ENCODE peak calls at places on chromosomes 1 and 21, in ten cellular contexts. One of them, this sample, is unnamed. For H3K27me3, the result is how much of the 10 kb centered on the place peaks cover.

GRCh38 chr1:40508375-40509341 is at the start of gene EXO5:
- DNase-seq in heart left ventricle: peak
- DNase-seq in gastrocnemius medialis: peak
- DNase-seq in pancreas: peak
- DNase-seq in small intestine: peak
- DNase-seq in DND-41: peak
- DNase-seq in mesendoderm: peak
- DNase-seq in PC-9: peak
- DNase-seq in HL-60: peak
- DNase-seq in Panc1: no peak
- DNase-seq in this sample: peak

GRCh38 chr1:58211857-58212256 is 334.7 kb downstream of the OMA1 start:
- DNase-seq in pancreas: no peak
- DNase-seq in Panc1: no peak
- DNase-seq in heart left ventricle: no peak
- DNase-seq in PC-9: no peak
- DNase-seq in small intestine: no peak
- DNase-seq in gastrocnemius medialis: no peak
- DNase-seq in DND-41: no peak
- DNase-seq in HL-60: no peak
- DNase-seq in mesendoderm: no peak
- DNase-seq in this sample: no peak

GRCh38 chr1:149979245-149979971 is 31.1 kb downstream of the OTUD7B start:
- DNase-seq in PC-9: no peak
- DNase-seq in heart left ventricle: no peak
- DNase-seq in DND-41: no peak
- DNase-seq in small intestine: no peak
- DNase-seq in Panc1: no peak
- DNase-seq in gastrocnemius medialis: no peak
- DNase-seq in mesendoderm: no peak
- DNase-seq in pancreas: no peak
- DNase-seq in HL-60: no peak
- DNase-seq in this sample: no peak

GRCh38 chr1:65431111-65431705 is 10.7 kb downstream of the LEPR start:
- DNase-seq in DND-41: no peak
- DNase-seq in pancreas: no peak
- DNase-seq in small intestine: peak
- DNase-seq in HL-60: no peak
- DNase-seq in gastrocnemius medialis: no peak
- DNase-seq in PC-9: no peak
- DNase-seq in heart left ventricle: no peak
- DNase-seq in mesendoderm: peak
- DNase-seq in Panc1: no peak
- DNase-seq in this sample: no peak

GRCh38 chr1:205226868-205227583 is 720 bp upstream of the TMCC2 start:
- DNase-seq in PC-9: no peak
- DNase-seq in HL-60: no peak
- DNase-seq in heart left ventricle: no peak
- DNase-seq in gastrocnemius medialis: no peak
- DNase-seq in mesendoderm: no peak
- DNase-seq in pancreas: no peak
- DNase-seq in Panc1: no peak
- DNase-seq in DND-41: no peak
- DNase-seq in small intestine: peak
- DNase-seq in this sample: no peak

GRCh38 chr1:110872745-110873435 is at the start of gene CD53:
- DNase-seq in heart left ventricle: no peak
- DNase-seq in pancreas: no peak
- DNase-seq in mesendoderm: no peak
- DNase-seq in gastrocnemius medialis: peak
- DNase-seq in Panc1: no peak
- DNase-seq in small intestine: peak
- DNase-seq in PC-9: no peak
- DNase-seq in HL-60: peak
- DNase-seq in DND-41: peak
- DNase-seq in this sample: peak

GRCh38 chr1:181308098-181308497 is 175.2 kb upstream of the CACNA1E start:
- DNase-seq in gastrocnemius medialis: no peak
- DNase-seq in HL-60: no peak
- DNase-seq in Panc1: no peak
- DNase-seq in small intestine: no peak
- DNase-seq in heart left ventricle: no peak
- DNase-seq in PC-9: no peak
- DNase-seq in mesendoderm: no peak
- DNase-seq in pancreas: no peak
- DNase-seq in DND-41: no peak
- DNase-seq in this sample: no peak

GRCh38 chr21:39078322-39079065 is 104.8 kb downstream of the PSMG1 start:
- DNase-seq in PC-9: no peak
- DNase-seq in HL-60: no peak
- DNase-seq in heart left ventricle: no peak
- DNase-seq in gastrocnemius medialis: no peak
- DNase-seq in pancreas: no peak
- DNase-seq in DND-41: no peak
- DNase-seq in Panc1: no peak
- DNase-seq in mesendoderm: no peak
- DNase-seq in small intestine: no peak
- DNase-seq in this sample: no peak

GRCh38 chr1:205230965-205231364 is 3.2 kb downstream of the TMCC2 start:
- DNase-seq in HL-60: no peak
- DNase-seq in mesendoderm: no peak
- DNase-seq in small intestine: no peak
- DNase-seq in gastrocnemius medialis: no peak
- DNase-seq in heart left ventricle: no peak
- DNase-seq in pancreas: no peak
- DNase-seq in Panc1: no peak
- DNase-seq in PC-9: no peak
- DNase-seq in DND-41: no peak
- DNase-seq in this sample: no peak

GRCh38 chr1:248589334-248589733 is 8.2 kb downstream of the OR2T10 start:
- DNase-seq in pancreas: no peak
- DNase-seq in Panc1: no peak
- DNase-seq in heart left ventricle: no peak
- DNase-seq in HL-60: no peak
- DNase-seq in DND-41: no peak
- DNase-seq in mesendoderm: no peak
- DNase-seq in small intestine: no peak
- DNase-seq in gastrocnemius medialis: no peak
- DNase-seq in PC-9: no peak
- DNase-seq in this sample: no peak

GRCh38 chr1:48917901-48918603 is 141.4 kb upstream of the BEND5 start:
- DNase-seq in small intestine: no peak
- DNase-seq in mesendoderm: peak
- DNase-seq in DND-41: no peak
- DNase-seq in PC-9: no peak
- DNase-seq in heart left ventricle: no peak
- DNase-seq in HL-60: no peak
- DNase-seq in Panc1: no peak
- DNase-seq in pancreas: no peak
- DNase-seq in gastrocnemius medialis: no peak
- DNase-seq in this sample: no peak

GRCh38 chr1:230189276-230190183 is 122.5 kb downstream of the GALNT2 start:
- DNase-seq in DND-41: no peak
- DNase-seq in heart left ventricle: no peak
- DNase-seq in small intestine: no peak
- DNase-seq in Panc1: no peak
- DNase-seq in PC-9: no peak
- DNase-seq in gastrocnemius medialis: no peak
- DNase-seq in HL-60: no peak
- DNase-seq in mesendoderm: no peak
- DNase-seq in pancreas: no peak
- DNase-seq in this sample: no peak

GRCh38 chr1:214044438-214045214 is 56.9 kb downstream of the PROX1 start:
- DNase-seq in DND-41: no peak
- DNase-seq in small intestine: no peak
- DNase-seq in pancreas: no peak
- DNase-seq in heart left ventricle: no peak
- DNase-seq in gastrocnemius medialis: no peak
- DNase-seq in Panc1: no peak
- DNase-seq in PC-9: no peak
- DNase-seq in mesendoderm: peak
- DNase-seq in HL-60: no peak
- DNase-seq in this sample: no peak

GRCh38 chr1:218211241-218211640 is 73.9 kb upstream of the RRP15 start:
- DNase-seq in PC-9: peak
- DNase-seq in mesendoderm: no peak
- DNase-seq in Panc1: no peak
- DNase-seq in gastrocnemius medialis: no peak
- DNase-seq in HL-60: no peak
- DNase-seq in small intestine: no peak
- DNase-seq in pancreas: no peak
- DNase-seq in heart left ventricle: no peak
- DNase-seq in DND-41: no peak
- DNase-seq in this sample: no peak

GRCh38 chr1:41898191-41898713 is 20.5 kb downstream of the HIVEP3 start:
- DNase-seq in DND-41: peak
- DNase-seq in heart left ventricle: no peak
- DNase-seq in PC-9: no peak
- DNase-seq in HL-60: no peak
- DNase-seq in Panc1: no peak
- DNase-seq in small intestine: peak
- DNase-seq in gastrocnemius medialis: no peak
- DNase-seq in pancreas: no peak
- DNase-seq in mesendoderm: peak
- DNase-seq in this sample: peak

GRCh38 chr1:156704930-156705320 is 458 bp downstream of the CRABP2 start:
- DNase-seq in DND-41: no peak
- DNase-seq in small intestine: no peak
- DNase-seq in Panc1: no peak
- DNase-seq in heart left ventricle: no peak
- DNase-seq in pancreas: peak
- DNase-seq in PC-9: peak
- DNase-seq in mesendoderm: peak
- DNase-seq in gastrocnemius medialis: peak
- DNase-seq in HL-60: no peak
- DNase-seq in this sample: no peak

GRCh38 chr1:97384294-97384952 is 536.4 kb downstream of the DPYD start:
- DNase-seq in DND-41: no peak
- DNase-seq in Panc1: no peak
- DNase-seq in mesendoderm: peak
- DNase-seq in pancreas: no peak
- DNase-seq in HL-60: no peak
- DNase-seq in heart left ventricle: no peak
- DNase-seq in gastrocnemius medialis: no peak
- DNase-seq in small intestine: no peak
- DNase-seq in PC-9: peak
- DNase-seq in this sample: no peak

DNA sequence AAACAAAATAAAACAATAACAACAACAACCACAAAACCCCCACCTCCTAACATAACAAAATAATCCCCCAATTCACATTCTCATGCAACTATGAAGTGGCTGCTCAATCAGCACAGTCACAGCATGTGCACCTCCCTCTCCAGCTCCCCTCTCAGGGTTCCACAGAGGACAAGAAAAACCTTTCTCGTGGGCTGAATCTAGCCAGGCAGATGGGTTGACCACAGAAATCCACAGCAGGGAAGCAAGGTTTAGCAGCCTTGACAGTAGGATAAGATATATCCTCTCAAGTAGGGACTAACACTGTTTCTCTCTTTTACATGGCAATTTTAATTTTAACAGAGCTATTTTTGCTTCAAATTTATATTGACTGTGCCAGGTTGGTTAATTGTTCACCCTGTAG is 535.3 kb downstream of the DPYD start:
- DNase-seq in PC-9: no peak
- DNase-seq in DND-41: peak
- DNase-seq in heart left ventricle: no peak
- DNase-seq in Panc1: no peak
- DNase-seq in small intestine: no peak
- DNase-seq in HL-60: no peak
- DNase-seq in pancreas: no peak
- DNase-seq in mesendoderm: no peak
- DNase-seq in gastrocnemius medialis: no peak
- DNase-seq in this sample: no peak
- H3K27ac ChIP-seq in PC-9: no peak
- H3K27ac ChIP-seq in DND-41: no peak
- H3K27ac ChIP-seq in heart left ventricle: no peak
- H3K27ac ChIP-seq in Panc1: no peak
- H3K27ac ChIP-seq in small intestine: no peak
- H3K27ac ChIP-seq in HL-60: no peak
- H3K27ac ChIP-seq in pancreas: no peak
- H3K27ac ChIP-seq in mesendoderm: no peak
- H3K27ac ChIP-seq in gastrocnemius medialis: no peak
- H3K27ac ChIP-seq in this sample: no peak

GRCh38 chr1:10877894-10878293 is 81.4 kb upstream of the CASZ1 start:
- DNase-seq in small intestine: no peak
- DNase-seq in PC-9: no peak
- DNase-seq in HL-60: no peak
- DNase-seq in Panc1: no peak
- DNase-seq in mesendoderm: no peak
- DNase-seq in pancreas: peak
- DNase-seq in heart left ventricle: no peak
- DNase-seq in gastrocnemius medialis: no peak
- DNase-seq in DND-41: no peak
- DNase-seq in this sample: no peak
- H3K27me3 ChIP-seq in small intestine: under half
- H3K27me3 ChIP-seq in PC-9: under half
- H3K27me3 ChIP-seq in HL-60: under half
- H3K27me3 ChIP-seq in Panc1: under half
- H3K27me3 ChIP-seq in mesendoderm: under half
- H3K27me3 ChIP-seq in pancreas: under half
- H3K27me3 ChIP-seq in heart left ventricle: under half
- H3K27me3 ChIP-seq in gastrocnemius medialis: under half
- H3K27me3 ChIP-seq in DND-41: under half
- H3K27me3 ChIP-seq in this sample: under half

GRCh38 chr1:163538682-163539081 is 216.9 kb downstream of the NUF2 start:
- DNase-seq in DND-41: no peak
- DNase-seq in HL-60: no peak
- DNase-seq in small intestine: no peak
- DNase-seq in Panc1: no peak
- DNase-seq in mesendoderm: no peak
- DNase-seq in PC-9: no peak
- DNase-seq in pancreas: no peak
- DNase-seq in heart left ventricle: no peak
- DNase-seq in gastrocnemius medialis: no peak
- DNase-seq in this sample: no peak
- H3K27ac ChIP-seq in DND-41: no peak
- H3K27ac ChIP-seq in HL-60: no peak
- H3K27ac ChIP-seq in small intestine: no peak
- H3K27ac ChIP-seq in Panc1: no peak
- H3K27ac ChIP-seq in mesendoderm: no peak
- H3K27ac ChIP-seq in PC-9: no peak
- H3K27ac ChIP-seq in pancreas: no peak
- H3K27ac ChIP-seq in heart left ventricle: no peak
- H3K27ac ChIP-seq in gastrocnemius medialis: no peak
- H3K27ac ChIP-seq in this sample: no peak

DNA sequence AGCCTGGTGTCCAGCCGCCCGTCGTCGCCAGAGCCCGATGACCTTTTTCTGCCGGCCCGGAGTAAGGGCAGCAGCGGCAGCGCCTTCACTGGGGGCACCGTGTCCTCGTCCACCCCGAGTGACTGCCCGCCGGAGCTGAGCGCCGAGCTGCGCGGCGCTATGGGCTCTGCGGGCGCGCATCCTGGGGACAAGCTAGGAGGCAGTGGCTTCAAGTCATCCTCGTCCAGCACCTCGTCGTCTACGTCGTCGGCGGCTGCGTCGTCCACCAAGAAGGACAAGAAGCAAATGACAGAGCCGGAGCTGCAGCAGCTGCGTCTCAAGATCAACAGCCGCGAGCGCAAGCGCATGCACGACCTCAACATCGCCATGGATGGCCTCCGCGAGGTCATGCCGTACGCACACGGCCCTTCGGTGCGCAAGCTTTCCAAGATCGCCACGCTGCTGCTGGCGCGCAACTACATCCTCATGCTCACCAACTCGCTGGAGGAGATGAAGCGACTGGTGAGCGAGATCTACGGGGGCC is 1.2 kb downstream of the OLIG2 start:
- DNase-seq in gastrocnemius medialis: no peak
- DNase-seq in small intestine: no peak
- DNase-seq in DND-41: no peak
- DNase-seq in heart left ventricle: no peak
- DNase-seq in HL-60: no peak
- DNase-seq in PC-9: no peak
- DNase-seq in mesendoderm: no peak
- DNase-seq in Panc1: no peak
- DNase-seq in pancreas: no peak
- DNase-seq in this sample: no peak
- H3K27me3 ChIP-seq in gastrocnemius medialis: half or more
- H3K27me3 ChIP-seq in small intestine: half or more
- H3K27me3 ChIP-seq in DND-41: under half
- H3K27me3 ChIP-seq in heart left ventricle: half or more
- H3K27me3 ChIP-seq in HL-60: under half
- H3K27me3 ChIP-seq in PC-9: half or more
- H3K27me3 ChIP-seq in mesendoderm: half or more
- H3K27me3 ChIP-seq in Panc1: under half
- H3K27me3 ChIP-seq in pancreas: under half
- H3K27me3 ChIP-seq in this sample: under half